ENCODE peak calls at places on chromosomes 5 and 9, in six cellular contexts. E is fibroblast of villous mesenchyme; V is amniotic stem cell; U is nephron progenitor cell; K is CD4-positive, alpha-beta T cell; T is endothelial cell. Y is an unnamed sample.

GRCh38 chr5:132664696-132665209 is 6.8 kb downstream of the IL13 start:
- DNase-seq in V (no peak), U (no peak), E (no peak), K (no peak), T (no peak), Y (no peak)

GRCh38 chr9:117014061-117014460 is 327.0 kb downstream of the TRIM32 start:
- DNase-seq in U (no peak), K (no peak), T (no peak), V (no peak), E (no peak), Y (no peak)

GRCh38 chr9:89878003-89878411 is 273.2 kb downstream of the GADD45G start:
- DNase-seq in U (no peak), K (no peak), V (no peak), T (no peak), E (no peak), Y (no peak)

GRCh38 chr5:97764700-97765099 is 581.7 kb upstream of the RIOK2 start:
- DNase-seq in E (peak), U (no peak), V (peak), K (no peak), T (no peak), Y (no peak)

GRCh38 chr5:118371973-118372650 is 616.2 kb downstream of the DTWD2 start:
- DNase-seq in K (no peak), T (no peak), V (no peak), E (no peak), U (no peak), Y (no peak)

GRCh38 chr5:176944276-176944675 is 45.1 kb upstream of the HK3 start:
- DNase-seq in T (no peak), U (no peak), V (no peak), K (no peak), E (no peak), Y (no peak)

GRCh38 chr9:129836342-129837007 is 1.2 kb downstream of the USP20 start:
- DNase-seq in T (no peak), U (peak), K (peak), V (no peak), E (no peak), Y (peak)

GRCh38 chr9:36970007-36970888 is 63.8 kb downstream of the PAX5 start:
- DNase-seq in K (no peak), V (no peak), U (no peak), E (peak), T (no peak), Y (no peak)

GRCh38 chr5:160475864-160476438 is 54.3 kb downstream of the PTTG1 start:
- DNase-seq in E (no peak), U (no peak), V (no peak), T (no peak), K (no peak), Y (no peak)

GRCh38 chr5:1724822-1725602 is 74.6 kb downstream of the MRPL36 start:
- DNase-seq in T (peak), V (no peak), E (peak), K (no peak), U (peak), Y (no peak)

GRCh38 chr5:120769291-120769872 is 305.3 kb downstream of the PRR16 start:
- DNase-seq in T (no peak), K (no peak), U (no peak), V (no peak), E (peak), Y (no peak)

GRCh38 chr9:99336005-99336404 is 113.9 kb downstream of the SEC61B start:
- DNase-seq in V (no peak), K (no peak), U (no peak), T (no peak), E (no peak), Y (no peak)

GRCh38 chr5:139745121-139745799 is 50.3 kb upstream of the PSD2 start:
- DNase-seq in E (peak), U (no peak), K (no peak), V (no peak), T (no peak), Y (no peak)

GRCh38 chr5:158390556-158390955 is 531.6 kb upstream of the CLINT1 start:
- DNase-seq in T (no peak), V (peak), K (no peak), E (peak), U (no peak), Y (no peak)

GRCh38 chr5:180618830-180619562 is 27.7 kb upstream of the SCGB3A1 start:
- DNase-seq in E (peak), U (peak), V (no peak), T (peak), K (peak), Y (no peak)